ENCODE peak calls at places on chromosome 21, in nine cellular contexts. N is activated naive CD8-positive, alpha-beta T cell treated with anti-CD3 and anti-CD28 coated beads for 36 hours; G is mesenchymal stem cell; L is posterior vena cava; P is NCI-H2081; A is left ventricle myocardium superior; O is stimulated activated CD8-positive, alpha-beta memory T cell treated with anti-CD3 and anti-CD28 coated beads, Interleukin-7, amount 100 ng/mL, for 1 hour; W is iris pigment epithelial cell; F is CD4-positive, alpha-beta memory T cell. R is an unnamed sample.
A peak's percentile ranks its signal among the peaks of the same experiment; 100 is the strongest.

GRCh38 chr21:34702341-34702807 is 33.6 kb downstream of the CLIC6 start:
- DNase-seq in G (peak; percentile 16), A (no peak), W (peak; percentile 74), L (peak; percentile 95), N (no peak), F (no peak), O (no peak), P (no peak), R (no peak)

GRCh38 chr21:33059319-33059894 is 10.5 kb upstream of the OLIG1 start:
- DNase-seq in G (no peak), L (no peak), F (no peak), O (no peak), W (peak; percentile 20), A (no peak), N (no peak), P (no peak), R (no peak)

GRCh38 chr21:38269567-38269917 is 12.8 kb downstream of the KCNJ15 start:
- DNase-seq in L (no peak), A (no peak), W (no peak), N (peak; percentile 5), G (peak; percentile 65), P (no peak), F (no peak), O (no peak), R (no peak)

GRCh38 chr21:39006653-39007417 is 176.4 kb downstream of the PSMG1 start:
- DNase-seq in L (peak; percentile 93), F (no peak), O (no peak), N (no peak), W (no peak), G (no peak), P (no peak), A (peak; percentile 77), R (no peak)

GRCh38 chr21:43364851-43365424 is 62.0 kb downstream of the SIK1 start:
- DNase-seq in G (no peak), O (no peak), A (no peak), N (no peak), P (peak; percentile 22), L (no peak), F (peak; percentile 8), W (no peak), R (no peak)

GRCh38 chr21:44785620-44786344 is 15.8 kb downstream of the UBE2G2 start:
- DNase-seq in G (peak; percentile 29), A (no peak), O (no peak), P (peak; percentile 4), F (no peak), W (peak; percentile 78), N (no peak), L (no peak), R (no peak)

GRCh38 chr21:26883768-26884167 is 38.6 kb upstream of the ADAMTS1 start:
- DNase-seq in F (no peak), L (no peak), O (no peak), N (no peak), W (peak; percentile 1), G (peak; percentile 28), P (no peak), A (no peak), R (no peak)

GRCh38 chr21:33067457-33067856 is 2.5 kb upstream of the OLIG1 start:
- DNase-seq in N (no peak), P (no peak), A (no peak), O (no peak), F (no peak), G (no peak), W (no peak), L (no peak), R (no peak)

GRCh38 chr21:36004441-36004840 is 55.9 kb downstream of the SETD4 start:
- DNase-seq in O (no peak), F (no peak), G (no peak), P (no peak), L (no peak), A (no peak), W (no peak), N (no peak), R (no peak)

GRCh38 chr21:45863267-45863666 is 118.3 kb upstream of the COL6A1 start:
- DNase-seq in L (peak; percentile 46), G (no peak), N (no peak), W (no peak), F (no peak), P (no peak), A (no peak), O (no peak), R (no peak)

GRCh38 chr21:46532080-46532479 is 72.8 kb downstream of the S100B start:
- DNase-seq in P (no peak), A (no peak), L (no peak), F (no peak), G (no peak), W (no peak), N (no peak), O (no peak), R (peak; percentile 45)